ENCODE peak calls at places on chromosomes 16 and 17, in nine cellular contexts. G is left lung; T is Peyer's patch; O is K562; I is CD8-positive, alpha-beta memory T cell; H is adipocyte; C is tibial artery; S is heart right ventricle; Z is Karpas-422. L is an unnamed sample. For H3K36me3 and H3K9me3, the result is how much of the 10 kb centered on the place peaks cover.

GRCh38 chr17:64096037-64096436 is 33.9 kb downstream of the ERN1 start:
- DNase-seq in I (no peak), C (no peak), T (no peak), S (no peak), H (no peak), G (no peak), O (no peak), Z (no peak), L (no peak)

GRCh38 chr17:44324571-44325275 is at the start of gene SLC25A39:
- DNase-seq in G (peak), O (peak), H (peak), S (peak), T (peak), Z (peak), I (peak), C (peak), L (peak)

GRCh38 chr17:52737071-52737470 is 578.6 kb upstream of the CA10 start:
- DNase-seq in S (no peak), G (no peak), Z (no peak), T (no peak), I (no peak), O (no peak), C (no peak), H (no peak), L (no peak)

GRCh38 chr17:57004944-57005579 is 27.1 kb downstream of the SCPEP1 start:
- DNase-seq in T (peak), H (no peak), O (peak), C (no peak), I (no peak), Z (peak), S (no peak), G (no peak), L (no peak)

GRCh38 chr17:36705651-36706436 is 104.5 kb downstream of the MRM1 start:
- DNase-seq in G (no peak), Z (peak), I (peak), H (peak), O (peak), S (no peak), T (peak), C (no peak), L (peak)

GRCh38 chr16:57757326-57757786 is 21.8 kb downstream of the KATNB1 start:
- DNase-seq in S (peak), T (peak), H (peak), Z (peak), C (peak), G (peak), O (peak), I (peak), L (peak)

GRCh38 chr17:70520447-70520846 is 351.1 kb downstream of the KCNJ2 start:
- DNase-seq in S (no peak), T (no peak), I (no peak), Z (no peak), H (no peak), C (no peak), O (no peak), G (no peak), L (no peak)

GRCh38 chr17:44672479-44673093 is 16.3 kb downstream of the MEIOC start:
- DNase-seq in H (peak), C (no peak), T (no peak), I (no peak), G (no peak), O (peak), S (no peak), Z (peak), L (no peak)

GRCh38 chr16:50578147-50578546 is 30.0 kb downstream of the NKD1 start:
- DNase-seq in H (no peak), I (no peak), S (no peak), C (no peak), O (no peak), G (no peak), Z (no peak), T (no peak), L (no peak)

GRCh38 chr17:57982452-57983170 is 5.4 kb downstream of the VEZF1 start:
- DNase-seq in H (no peak), O (no peak), T (no peak), S (no peak), G (no peak), I (no peak), Z (no peak), C (no peak), L (no peak)

GRCh38 chr17:14143678-14144077 is 74.4 kb downstream of the COX10 start:
- DNase-seq in S (no peak), C (no peak), T (no peak), Z (no peak), I (no peak), O (no peak), H (no peak), G (no peak), L (no peak)

GRCh38 chr16:50653633-50654524 is 27.2 kb downstream of the SNX20 start:
- DNase-seq in T (no peak), H (no peak), S (no peak), I (no peak), Z (no peak), G (no peak), C (no peak), O (no peak), L (no peak)

GRCh38 chr16:30896203-30896889 is at the start of gene CTF1:
- DNase-seq in Z (peak), T (no peak), I (no peak), H (peak), O (peak), S (peak), C (peak), G (peak), L (no peak)

GRCh38 chr17:79001190-79002020 is 8.2 kb downstream of the CANT1 start:
- DNase-seq in H (no peak), I (no peak), O (no peak), G (no peak), S (no peak), Z (no peak), T (no peak), C (peak), L (no peak)

GRCh38 chr16:86345521-86345920 is 164.8 kb upstream of the FOXF1 start:
- DNase-seq in S (no peak), G (no peak), H (no peak), I (no peak), C (no peak), O (no peak), Z (no peak), T (no peak), L (no peak)

GRCh38 chr17:51722994-51723393 is 435.5 kb downstream of the CA10 start:
- DNase-seq in C (no peak), S (no peak), T (no peak), I (no peak), Z (no peak), H (no peak), G (no peak), O (no peak), L (peak)

GRCh38 chr17:59300941-59301340 is 30.5 kb upstream of the YPEL2 start:
- DNase-seq in T (no peak), I (no peak), C (no peak), O (no peak), H (no peak), G (no peak), S (no peak), Z (no peak), L (no peak)

DNA sequence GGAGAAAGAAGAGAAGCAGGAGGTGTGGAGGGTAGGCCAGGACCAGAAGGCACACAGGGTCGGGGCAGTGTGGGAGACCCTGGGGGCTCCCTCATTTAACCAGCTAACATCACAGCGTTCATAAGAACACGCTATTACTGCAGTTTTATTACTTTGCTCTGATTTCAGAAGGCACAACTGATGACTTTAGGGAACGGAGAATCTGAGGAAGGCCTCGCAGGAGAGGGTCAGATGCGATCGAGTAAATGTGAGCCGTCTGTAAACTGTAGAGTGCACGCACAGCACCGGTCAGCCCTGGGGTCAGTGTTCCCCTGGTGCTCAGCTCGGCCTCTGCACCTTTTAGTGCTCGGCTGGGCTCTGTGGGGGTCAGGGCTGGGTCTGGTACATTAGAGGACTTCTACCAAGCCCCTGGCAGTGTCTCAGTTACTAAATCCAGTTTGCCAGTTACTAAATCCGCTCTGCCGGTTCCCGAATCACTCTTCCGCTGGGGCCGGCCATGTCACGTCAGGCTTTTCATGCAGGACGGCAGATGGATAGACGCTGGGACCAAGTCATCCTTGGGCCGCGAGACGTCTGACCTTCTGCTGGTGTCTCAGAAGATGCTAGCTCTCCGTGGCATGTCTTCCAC is 325.9 kb downstream of the SEC14L1 start:
- DNase-seq in Z (no peak), I (no peak), O (no peak), H (no peak), T (no peak), G (no peak), S (no peak), C (no peak), L (no peak)
- H3K4me3 ChIP-seq in Z (no peak), I (peak), O (no peak), H (no peak), T (peak), G (no peak), S (no peak), C (no peak), L (no peak)

DNA sequence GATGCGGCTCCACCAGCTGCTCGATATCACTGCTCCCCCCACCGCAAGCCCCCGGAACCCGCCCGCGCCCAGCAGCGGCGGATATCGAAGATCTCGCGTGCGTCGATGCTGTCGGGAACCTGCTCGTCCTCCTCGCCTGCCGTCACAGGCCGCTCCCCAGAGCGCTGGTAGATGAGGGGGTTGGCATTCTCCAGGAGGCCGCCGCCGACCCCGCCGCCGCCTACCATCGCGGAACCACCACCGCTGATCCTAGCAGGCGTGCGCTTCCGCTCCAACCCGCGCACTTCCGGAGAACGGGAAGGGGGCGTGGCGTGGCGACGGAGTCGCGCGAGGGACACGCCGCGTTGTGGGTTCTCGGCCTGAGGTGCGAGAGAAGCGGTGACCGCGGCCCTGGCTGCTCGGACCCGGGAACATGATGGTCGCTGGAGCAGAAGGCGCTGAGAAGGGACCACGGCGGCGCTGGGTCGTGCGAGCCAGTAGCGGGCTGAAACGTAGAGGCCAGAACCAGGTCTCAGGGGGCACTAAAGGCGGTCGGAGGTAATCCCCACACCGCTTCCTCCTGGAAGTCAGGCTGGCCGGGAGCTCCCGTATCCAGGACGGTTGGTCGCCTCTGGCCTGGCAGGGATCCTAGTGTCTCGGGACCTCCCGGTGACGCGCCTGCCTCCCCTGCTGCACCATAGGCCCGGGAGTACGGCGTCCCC is at the start of gene CIAO2B:
- DNase-seq in C (peak), T (peak), O (peak), Z (peak), S (peak), I (peak), G (peak), H (peak), L (peak)
- H3K36me3 ChIP-seq in C (under half), T (under half), O (under half), Z (under half), S (under half), I (under half), G (under half), H (under half), L (under half)

GRCh38 chr16:35751191-35751941 is 2292.0 kb downstream of the TP53TG3F start:
- DNase-seq in I (no peak), S (no peak), C (no peak), Z (no peak), T (no peak), G (no peak), O (no peak), H (no peak), L (no peak)

GRCh38 chr16:35749253-35750141 is 2290.1 kb downstream of the TP53TG3F start:
- DNase-seq in O (no peak), S (no peak), H (no peak), I (no peak), T (no peak), Z (no peak), C (no peak), G (no peak), L (no peak)

GRCh38 chr16:35750701-35751104 is 2291.3 kb downstream of the TP53TG3F start:
- DNase-seq in O (no peak), H (no peak), G (no peak), I (no peak), S (no peak), C (no peak), Z (no peak), T (no peak), L (no peak)

GRCh38 chr16:35748621-35749252 is 2289.3 kb downstream of the TP53TG3F start:
- DNase-seq in O (no peak), G (no peak), S (no peak), I (no peak), H (no peak), C (no peak), T (no peak), Z (no peak), L (no peak)

DNA sequence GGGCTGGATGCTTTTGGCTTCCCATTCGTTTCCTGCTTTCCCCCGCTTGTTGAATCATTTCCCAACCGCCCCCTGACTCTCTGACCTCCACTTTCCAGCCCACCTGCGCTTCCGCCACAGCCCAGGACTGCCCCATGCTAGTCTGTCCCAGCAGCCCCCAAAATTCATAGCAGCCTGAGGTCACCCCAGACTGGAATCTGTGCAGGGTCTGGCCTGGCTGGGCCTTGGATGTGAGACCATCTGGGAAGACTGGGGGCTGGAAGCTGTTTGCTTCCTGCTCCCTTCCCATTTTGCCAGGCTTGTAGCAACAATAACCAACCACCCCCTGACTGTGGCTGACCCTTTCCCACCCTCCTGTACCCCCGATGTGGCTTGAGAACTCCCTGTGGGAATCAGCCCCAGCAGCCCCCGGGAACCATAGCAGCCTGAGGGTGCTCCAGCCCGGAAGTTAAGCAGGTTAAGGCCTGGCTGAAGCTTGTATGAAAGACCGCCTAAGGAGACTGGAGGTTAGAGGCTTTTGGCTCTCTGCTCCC is 2290.8 kb downstream of the TP53TG3F start:
- DNase-seq in I (no peak), Z (no peak), H (no peak), T (no peak), C (no peak), S (no peak), G (no peak), O (no peak), L (no peak)
- H3K9me3 ChIP-seq in I (under half), Z (under half), H (under half), T (under half), C (under half), S (under half), G (half or more), O (under half), L (under half)

GRCh38 chr17:8124350-8125195 is 667 bp upstream of the HES7 start:
- DNase-seq in O (no peak), H (peak), Z (peak), I (peak), S (no peak), G (no peak), T (no peak), C (no peak), L (no peak)

GRCh38 chr17:8125196-8125946 is 1.5 kb upstream of the HES7 start:
- DNase-seq in C (peak), O (peak), S (peak), I (peak), T (peak), G (no peak), H (peak), Z (peak), L (peak)

GRCh38 chr17:8122391-8122922 is 1.4 kb downstream of the HES7 start:
- DNase-seq in S (peak), T (no peak), Z (no peak), G (no peak), H (peak), O (no peak), C (no peak), I (peak), L (peak)

GRCh38 chr17:8122923-8123694 is 797 bp downstream of the HES7 start:
- DNase-seq in S (peak), G (no peak), I (peak), H (peak), T (no peak), O (no peak), C (no peak), Z (peak), L (peak)

GRCh38 chr17:8123695-8124349 is at the start of gene HES7:
- DNase-seq in Z (no peak), S (peak), O (peak), G (no peak), C (no peak), T (no peak), I (no peak), H (peak), L (no peak)
- H3K4me3 ChIP-seq in Z (peak), S (peak), O (peak), G (peak), C (peak), T (peak), I (peak), H (peak), L (peak)

GRCh38 chr17:8444506-8444905 is 8.8 kb downstream of the NDEL1 start:
- DNase-seq in G (no peak), Z (no peak), S (no peak), H (no peak), O (peak), C (no peak), I (no peak), T (no peak), L (no peak)

GRCh38 chr17:8448310-8448709 is 12.6 kb downstream of the NDEL1 start:
- DNase-seq in S (no peak), Z (no peak), G (no peak), T (no peak), I (no peak), O (no peak), H (no peak), C (no peak), L (no peak)

GRCh38 chr17:8445536-8445935 is 9.9 kb downstream of the NDEL1 start:
- DNase-seq in I (no peak), Z (no peak), G (no peak), C (no peak), O (no peak), T (no peak), S (no peak), H (no peak), L (no peak)

GRCh38 chr17:8443756-8444155 is 8.1 kb downstream of the NDEL1 start:
- DNase-seq in I (no peak), T (no peak), Z (no peak), S (no peak), O (no peak), G (no peak), C (no peak), H (no peak), L (no peak)

GRCh38 chr17:8447816-8448215 is 12.1 kb downstream of the NDEL1 start:
- DNase-seq in C (no peak), G (no peak), I (no peak), S (no peak), H (no peak), Z (no peak), O (no peak), T (no peak), L (no peak)
- H3K36me3 ChIP-seq in C (half or more), G (half or more), I (under half), S (under half), H (half or more), Z (half or more), O (half or more), T (under half), L (half or more)

GRCh38 chr16:88285514-88285822 is 97.3 kb upstream of the ZNF469 start:
- DNase-seq in Z (no peak), H (no peak), T (no peak), C (no peak), G (no peak), O (no peak), I (no peak), S (no peak), L (no peak)

GRCh38 chr16:88283596-88283995 is 99.2 kb upstream of the ZNF469 start:
- DNase-seq in G (no peak), T (no peak), C (no peak), I (no peak), S (no peak), Z (no peak), O (no peak), H (no peak), L (no peak)

GRCh38 chr16:88282221-88283041 is 100.3 kb upstream of the ZNF469 start:
- DNase-seq in H (peak), Z (no peak), C (no peak), I (no peak), T (no peak), O (no peak), S (no peak), G (no peak), L (no peak)

GRCh38 chr16:88284626-88285513 is 97.9 kb upstream of the ZNF469 start:
- DNase-seq in C (no peak), G (no peak), Z (no peak), H (no peak), I (no peak), T (no peak), O (peak), S (no peak), L (no peak)

DNA sequence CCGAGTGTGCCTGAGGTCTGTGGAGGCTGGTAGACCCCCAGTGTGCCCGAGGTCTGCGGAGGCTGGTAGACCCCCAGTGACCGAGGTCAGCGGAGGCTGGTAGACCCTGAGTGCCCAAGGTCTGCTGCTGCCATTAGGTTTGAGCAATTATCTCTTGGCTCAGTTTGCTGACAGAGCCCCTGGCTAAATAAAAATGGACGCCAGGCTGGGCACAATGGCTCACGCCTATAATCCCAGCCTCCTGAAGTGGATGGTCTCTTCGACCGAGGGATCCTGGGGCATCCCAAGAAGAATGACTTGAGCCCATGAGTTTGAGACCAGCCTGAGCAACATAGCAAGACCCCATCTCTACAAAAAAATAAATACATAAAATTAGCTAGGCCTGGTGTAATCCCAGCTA is 98.7 kb upstream of the ZNF469 start:
- DNase-seq in G (no peak), I (no peak), H (no peak), Z (no peak), O (no peak), S (no peak), C (no peak), T (no peak), L (no peak)
- H3K9me3 ChIP-seq in G (under half), I (under half), H (under half), Z (under half), O (under half), S (under half), C (under half), T (under half), L (under half)